ENCODE peak calls at places on chromosomes 16 and 17, in four cellular contexts. U, G, M and P are unnamed samples.

GRCh38 chr17:41959030-41959335 is 7.6 kb upstream of the CNP start:
- DNase-seq in M (no peak), U (no peak), G (no peak), P (no peak)

GRCh38 chr17:40284085-40284713 is 3.5 kb upstream of the CDC6 start:
- DNase-seq in U (peak), M (no peak), G (peak), P (no peak)

GRCh38 chr17:29929006-29929543 is 953 bp downstream of the SSH2 start:
- DNase-seq in G (no peak), U (peak), M (no peak), P (no peak)

GRCh38 chr17:63838586-63839184 is 3.8 kb downstream of the SMARCD2 start:
- DNase-seq in U (peak), G (peak), M (no peak), P (peak)

GRCh38 chr16:23635958-23636357 is 5.2 kb downstream of the PALB2 start:
- DNase-seq in U (no peak), M (no peak), G (no peak), P (no peak)

GRCh38 chr17:43701318-43701743 is 39.6 kb upstream of the MEOX1 start:
- DNase-seq in G (peak), M (no peak), U (peak), P (no peak)

GRCh38 chr16:52463904-52464303 is 83.0 kb downstream of the TOX3 start:
- DNase-seq in M (no peak), U (no peak), G (no peak), P (no peak)

GRCh38 chr17:15092762-15093161 is 172.4 kb downstream of the PMP22 start:
- DNase-seq in G (peak), U (peak), M (no peak), P (no peak)

GRCh38 chr17:72422505-72423285 is 301.9 kb downstream of the SOX9 start:
- DNase-seq in G (peak), M (no peak), U (peak), P (no peak)

GRCh38 chr17:45719335-45720071 is 64.6 kb upstream of the CRHR1 start:
- DNase-seq in G (peak), U (peak), M (no peak), P (peak)

GRCh38 chr17:27990100-27990499 is 52.4 kb upstream of the NLK start:
- DNase-seq in M (no peak), U (no peak), G (no peak), P (no peak)

GRCh38 chr16:86992587-86992986 is 324.6 kb downstream of the C16orf95 start:
- DNase-seq in G (no peak), U (no peak), M (no peak), P (no peak)

GRCh38 chr17:81811705-81812570 is 8.0 kb downstream of the GCGR start:
- DNase-seq in M (no peak), G (no peak), U (no peak), P (no peak)

GRCh38 chr17:41619162-41619933 is 5.0 kb downstream of the KRT17 start:
- DNase-seq in G (no peak), M (no peak), U (no peak), P (no peak)

GRCh38 chr17:5864910-5865657 is 205.1 kb upstream of the WSCD1 start:
- DNase-seq in G (no peak), U (no peak), M (no peak), P (no peak)

GRCh38 chr17:46756861-46757260 is 61.6 kb downstream of the WNT3 start:
- DNase-seq in U (no peak), M (no peak), G (no peak), P (no peak)

GRCh38 chr16:30983898-30984610 is 953 bp upstream of the HSD3B7 start:
- DNase-seq in M (no peak), U (no peak), G (no peak), P (no peak)

GRCh38 chr17:30594223-30594952 is 117.2 kb downstream of the GOSR1 start:
- DNase-seq in U (no peak), G (no peak), M (no peak), P (no peak)

GRCh38 chr16:69762843-69763556 is 868 bp downstream of the WWP2 start:
- DNase-seq in U (peak), M (no peak), G (no peak), P (no peak)

GRCh38 chr16:87559976-87560375 is 42.3 kb upstream of the JPH3 start:
- DNase-seq in M (no peak), U (no peak), G (no peak), P (no peak)

GRCh38 chr17:55852734-55853133 is 101.9 kb downstream of the PCTP start:
- DNase-seq in U (no peak), M (no peak), G (no peak), P (no peak)

GRCh38 chr16:72859581-72859980 is 188.3 kb downstream of the ZFHX3 start:
- DNase-seq in G (no peak), M (no peak), U (no peak), P (no peak)

GRCh38 chr16:70706948-70707465 is 21.2 kb upstream of the MTSS2 start:
- DNase-seq in M (no peak), U (peak), G (peak), P (no peak)

GRCh38 chr17:4808378-4808767 is 1.4 kb downstream of the PLD2 start:
- DNase-seq in M (no peak), G (no peak), U (no peak), P (peak)